ENCODE peak calls at places on chromosomes 7 and 10, in five cellular contexts. Z is H54, F is lung, M is nucleus accumbens, E is RCC 7860. V is an unnamed sample.

GRCh38 chr10:45514283-45515270 is 140.6 kb downstream of the ALOX5 start:
- DNase-seq in E (no peak), F (no peak), Z (no peak), M (peak), V (no peak)

GRCh38 chr10:23530079-23530478 is 91.2 kb downstream of the OTUD1 start:
- DNase-seq in Z (no peak), F (no peak), M (no peak), E (peak), V (no peak)

GRCh38 chr10:125149278-125150047 is 10.9 kb downstream of the CTBP2 start:
- DNase-seq in E (peak), M (no peak), F (no peak), Z (peak), V (peak)

GRCh38 chr7:27142562-27143021 is 889 bp downstream of the HOXA5 start:
- DNase-seq in F (no peak), M (no peak), E (no peak), Z (no peak), V (no peak)

GRCh38 chr10:125407000-125407502 is 246.7 kb upstream of the CTBP2 start:
- DNase-seq in Z (no peak), F (no peak), M (no peak), E (peak), V (peak)

GRCh38 chr10:91768123-91768522 is 30.1 kb upstream of the TNKS2 start:
- DNase-seq in F (no peak), E (no peak), M (no peak), Z (no peak), V (no peak)

GRCh38 chr7:44914992-44915607 is 29.8 kb upstream of the PURB start:
- DNase-seq in M (no peak), Z (no peak), E (no peak), F (no peak), V (no peak)

GRCh38 chr7:139043823-139044812 is 8.3 kb upstream of the ZC3HAV1L start:
- DNase-seq in E (no peak), F (no peak), M (no peak), Z (no peak), V (peak)

GRCh38 chr7:96182424-96183158 is 139.3 kb downstream of the SLC25A13 start:
- DNase-seq in M (no peak), E (no peak), Z (no peak), F (no peak), V (no peak)

GRCh38 chr7:101558742-101559325 is 70.3 kb downstream of the MYL10 start:
- DNase-seq in M (no peak), E (no peak), F (no peak), Z (no peak), V (no peak)

GRCh38 chr7:611281-611810 is 91.7 kb upstream of the PDGFA start:
- DNase-seq in M (no peak), Z (no peak), F (no peak), E (no peak), V (no peak)

GRCh38 chr7:27187702-27188665 is 3.0 kb upstream of the HOXA11 start:
- DNase-seq in F (no peak), Z (no peak), E (no peak), M (no peak), V (peak)

GRCh38 chr10:48976208-48976607 is 36.6 kb upstream of the LRRC18 start:
- DNase-seq in M (no peak), F (peak), E (peak), Z (peak), V (no peak)

GRCh38 chr7:111694376-111694775 is 132.1 kb upstream of the IMMP2L start:
- DNase-seq in E (no peak), M (no peak), F (no peak), Z (no peak), V (no peak)

GRCh38 chr10:43262902-43263466 is 3.9 kb downstream of the RASGEF1A start:
- DNase-seq in Z (no peak), M (no peak), E (no peak), F (no peak), V (no peak)